ENCODE peak calls at places on chromosomes 5 and 9, in five cellular contexts. P is A549, N is K562, T is SK-N-SH, G is HepG2. C is an unnamed sample.

GRCh38 chr5:137822158-137822764 is 45.4 kb upstream of the MYOT start:
- DNase-seq in T (peak), G (peak), N (peak), P (peak), C (peak)

GRCh38 chr5:56984445-56984844 is 32.5 kb upstream of the MIER3 start:
- DNase-seq in N (no peak), T (no peak), G (no peak), P (no peak), C (no peak)

GRCh38 chr5:139764250-139764791 is 31.3 kb upstream of the PSD2 start:
- DNase-seq in N (peak), T (peak), G (no peak), P (no peak), C (peak)

GRCh38 chr9:110334871-110335270 is 2.8 kb downstream of the TXNDC8 start:
- DNase-seq in G (no peak), P (no peak), N (no peak), T (no peak), C (no peak)

GRCh38 chr9:16986441-16987387 is 116.2 kb upstream of the BNC2 start:
- DNase-seq in G (no peak), N (no peak), T (no peak), P (no peak), C (no peak)

GRCh38 chr5:170896779-170897178 is 35.0 kb downstream of the RANBP17 start:
- DNase-seq in G (no peak), N (no peak), P (peak), T (peak), C (peak)

GRCh38 chr9:97503862-97504210 is 2.4 kb downstream of the TMOD1 start:
- DNase-seq in T (no peak), G (no peak), N (no peak), P (no peak), C (peak)

GRCh38 chr9:114968710-114969109 is 38.3 kb upstream of the TNFSF8 start:
- DNase-seq in T (no peak), G (no peak), P (no peak), N (no peak), C (no peak)

GRCh38 chr9:131402738-131403492 is 9.0 kb downstream of the PRRC2B start:
- DNase-seq in N (peak), T (no peak), G (peak), P (peak), C (no peak)

GRCh38 chr5:119411935-119412623 is 40.2 kb upstream of the HSD17B4 start:
- DNase-seq in T (peak), P (peak), N (peak), G (peak), C (peak)

GRCh38 chr5:96079075-96079474 is 117.4 kb upstream of the ELL2 start:
- DNase-seq in T (no peak), N (no peak), P (peak), G (peak), C (no peak)

GRCh38 chr9:111566234-111566633 is 33.2 kb downstream of the PTGR1 start:
- DNase-seq in T (no peak), N (no peak), G (no peak), P (no peak), C (no peak)

DNA sequence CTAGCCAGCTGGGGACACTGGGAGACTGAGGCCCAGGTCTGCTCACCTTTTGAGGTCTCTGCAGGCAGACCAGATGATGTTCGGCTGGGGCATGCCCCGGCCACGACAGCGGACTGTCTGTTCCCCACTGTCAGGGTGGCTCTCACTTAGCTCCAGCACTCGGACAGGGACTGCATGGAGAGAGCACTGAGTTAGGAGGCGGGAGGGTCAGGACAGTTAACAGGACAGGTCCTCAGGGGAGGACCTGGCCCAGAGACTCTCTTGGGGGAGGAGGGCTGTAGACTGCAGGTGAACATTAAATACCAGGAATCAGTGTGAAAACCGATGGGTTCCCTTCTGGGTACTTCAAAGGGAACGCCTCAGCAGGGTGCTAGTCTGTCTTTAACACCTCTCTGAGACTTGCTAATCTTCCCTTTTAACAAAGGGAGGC is 25.1 kb downstream of the PDGFRB start:
- DNase-seq in N (no peak), P (no peak), G (no peak), T (no peak), C (no peak)
- TF ChIP-seq CHD2 in N (no peak), P (no peak), G (no peak), T (no peak), C (no peak)

GRCh38 chr9:37034320-37034937 is 361 bp upstream of the PAX5 start:
- DNase-seq in T (peak), N (no peak), P (no peak), G (no peak), C (no peak)

GRCh38 chr9:37036237-37037136 is 2.4 kb upstream of the PAX5 start:
- DNase-seq in N (no peak), T (peak), G (no peak), P (no peak), C (peak)

GRCh38 chr9:37034938-37035471 is 937 bp upstream of the PAX5 start:
- DNase-seq in P (no peak), T (peak), G (no peak), N (no peak), C (peak)

GRCh38 chr9:37037137-37037743 is 3.2 kb upstream of the PAX5 start:
- DNase-seq in T (no peak), P (no peak), G (no peak), N (no peak), C (no peak)

GRCh38 chr9:37035472-37036236 is 1.6 kb upstream of the PAX5 start:
- DNase-seq in G (no peak), P (no peak), T (peak), N (no peak), C (peak)
- TF ChIP-seq CHD2 in G (no peak), P (no peak), T (no peak), N (no peak), C (no peak)

DNA sequence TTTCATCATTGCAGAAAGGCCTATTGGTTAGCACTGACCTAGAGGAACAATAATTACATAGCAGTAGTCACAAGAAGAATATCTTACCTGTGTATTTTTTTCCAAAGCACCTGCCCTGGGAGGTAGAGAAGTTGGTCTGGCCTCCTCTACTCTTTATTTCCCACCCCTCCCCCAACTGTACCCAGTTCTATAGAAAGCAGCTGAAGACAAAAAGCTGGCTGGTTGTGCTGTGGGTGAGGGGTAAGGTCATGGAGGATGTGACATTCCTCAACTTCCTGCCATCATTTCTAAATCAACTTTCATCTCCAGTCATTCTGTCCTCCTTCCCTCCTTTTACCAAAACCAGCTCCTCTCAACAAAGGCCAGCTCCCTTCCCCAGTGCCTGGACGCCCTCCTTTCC is 7.0 kb upstream of the STRBP start:
- DNase-seq in G (no peak), T (no peak), P (no peak), N (no peak), C (no peak)
- TF ChIP-seq CHD2 in G (no peak), T (no peak), P (no peak), N (no peak), C (no peak)

GRCh38 chr5:616342-617039 is 4.4 kb downstream of the CEP72 start:
- DNase-seq in P (peak), N (peak), T (no peak), G (no peak), C (no peak)
- TF ChIP-seq CHD2 in P (no peak), N (no peak), T (no peak), G (no peak), C (no peak)

GRCh38 chr5:168637281-168637680 is 58.1 kb upstream of the PANK3 start:
- DNase-seq in N (no peak), G (no peak), P (no peak), T (no peak), C (no peak)
- TF ChIP-seq CHD2 in N (no peak), G (no peak), P (no peak), T (no peak), C (no peak)

DNA sequence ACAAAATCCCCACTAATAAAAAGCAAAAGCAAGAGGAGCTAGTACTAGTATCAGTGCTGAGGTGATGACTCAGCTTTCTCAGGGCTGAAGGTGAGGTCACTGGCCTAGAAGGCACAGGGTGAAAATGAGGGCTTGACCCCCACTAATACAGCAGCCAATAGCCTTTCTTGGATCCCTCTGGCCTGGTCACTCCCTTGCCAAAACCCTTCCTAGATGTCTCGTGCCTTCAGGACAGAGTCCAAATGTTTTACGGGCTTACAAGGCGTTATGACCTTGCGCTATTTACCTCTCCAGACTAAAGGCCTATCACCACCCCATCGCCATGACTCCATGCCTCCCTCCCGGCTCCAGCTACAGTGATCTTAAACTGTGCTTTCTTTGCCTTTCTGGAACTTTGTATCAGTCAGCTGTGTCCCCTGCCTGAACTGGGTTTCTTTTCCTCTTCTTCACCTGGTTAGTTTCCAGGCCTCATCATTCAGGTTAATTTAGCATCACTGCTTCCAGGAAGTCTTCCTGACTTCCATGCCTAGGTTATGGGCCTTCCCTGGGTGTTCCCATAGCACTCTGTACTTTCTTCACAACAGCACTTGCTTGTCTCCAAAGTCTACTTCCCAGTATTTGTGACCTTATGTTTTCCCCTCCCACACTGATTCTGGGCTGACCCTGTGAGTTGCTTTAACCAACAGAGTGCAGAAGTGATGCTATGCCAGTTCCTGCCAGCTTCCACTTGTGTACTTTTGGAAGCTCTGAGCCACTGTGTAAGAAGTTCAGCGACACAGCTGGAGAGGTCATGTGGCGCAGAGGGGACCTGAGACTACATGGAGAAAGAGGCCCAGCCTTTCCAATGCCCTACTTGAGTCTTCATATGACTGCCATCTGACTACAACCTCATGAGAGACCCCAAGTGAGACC is 4.2 kb upstream of the DELE1 start:
- DNase-seq in N (peak), T (no peak), G (no peak), P (no peak), C (no peak)
- TF ChIP-seq CHD2 in N (no peak), T (no peak), G (no peak), P (no peak), C (no peak)

GRCh38 chr9:36976371-36977030 is 57.6 kb downstream of the PAX5 start:
- DNase-seq in T (no peak), G (no peak), P (peak), N (no peak), C (no peak)
- TF ChIP-seq CHD2 in T (no peak), G (no peak), P (no peak), N (no peak), C (no peak)

GRCh38 chr9:70255521-70255920 is 3.3 kb upstream of the SMC5 start:
- DNase-seq in N (no peak), T (no peak), P (no peak), G (no peak), C (no peak)
- TF ChIP-seq CHD2 in N (no peak), T (no peak), P (no peak), G (no peak), C (no peak)

GRCh38 chr5:99058466-99058865 is 129.7 kb upstream of the CHD1 start:
- DNase-seq in P (no peak), N (no peak), G (no peak), T (no peak), C (no peak)
- TF ChIP-seq CHD2 in P (no peak), N (no peak), G (no peak), T (no peak), C (no peak)